ENCODE peak calls at places on chromosomes 7 and 10, in six cellular contexts. One of them, this sample, is unnamed.

GRCh38 chr7:30594055-30594539 is 581 bp upstream of the GARS1 start:
- DNase-seq in small intestine: peak; percentile 67
- DNase-seq in fibroblast of lung: peak; percentile 38
- DNase-seq in breast epithelium: no peak
- DNase-seq in left lung: no peak
- DNase-seq in upper lobe of right lung: peak; percentile 69
- DNase-seq in this sample: no peak

GRCh38 chr10:24428410-24428782 is 219.5 kb downstream of the KIAA1217 start:
- DNase-seq in small intestine: no peak
- DNase-seq in fibroblast of lung: peak; percentile 81
- DNase-seq in breast epithelium: no peak
- DNase-seq in left lung: no peak
- DNase-seq in upper lobe of right lung: no peak
- DNase-seq in this sample: no peak

GRCh38 chr10:15329437-15329836 is 41.7 kb downstream of the FAM171A1 start:
- DNase-seq in small intestine: no peak
- DNase-seq in fibroblast of lung: no peak
- DNase-seq in breast epithelium: no peak
- DNase-seq in left lung: no peak
- DNase-seq in upper lobe of right lung: no peak
- DNase-seq in this sample: no peak

GRCh38 chr7:30853576-30853975 is 58.1 kb upstream of the AQP1 start:
- DNase-seq in small intestine: no peak
- DNase-seq in fibroblast of lung: no peak
- DNase-seq in breast epithelium: no peak
- DNase-seq in left lung: no peak
- DNase-seq in upper lobe of right lung: no peak
- DNase-seq in this sample: no peak

GRCh38 chr7:149595541-149595940 is 97.9 kb upstream of the ZNF746 start:
- DNase-seq in small intestine: no peak
- DNase-seq in fibroblast of lung: no peak
- DNase-seq in breast epithelium: no peak
- DNase-seq in left lung: no peak
- DNase-seq in upper lobe of right lung: no peak
- DNase-seq in this sample: no peak

GRCh38 chr7:131238260-131238940 is 89.3 kb upstream of the MKLN1 start:
- DNase-seq in small intestine: peak; percentile 73
- DNase-seq in fibroblast of lung: peak; percentile 78
- DNase-seq in breast epithelium: no peak
- DNase-seq in left lung: no peak
- DNase-seq in upper lobe of right lung: no peak
- DNase-seq in this sample: no peak

GRCh38 chr7:28409716-28410627 is 2.3 kb upstream of the CREB5 start:
- DNase-seq in small intestine: no peak
- DNase-seq in fibroblast of lung: peak; percentile 51
- DNase-seq in breast epithelium: peak; percentile 55
- DNase-seq in left lung: peak; percentile 79
- DNase-seq in upper lobe of right lung: peak; percentile 64
- DNase-seq in this sample: no peak

GRCh38 chr7:157500171-157500960 is 163.6 kb downstream of the DNAJB6 start:
- DNase-seq in small intestine: no peak
- DNase-seq in fibroblast of lung: no peak
- DNase-seq in breast epithelium: no peak
- DNase-seq in left lung: no peak
- DNase-seq in upper lobe of right lung: peak; percentile 57
- DNase-seq in this sample: no peak

GRCh38 chr10:63268139-63268797 is 135.1 kb downstream of the NRBF2 start:
- DNase-seq in small intestine: no peak
- DNase-seq in fibroblast of lung: peak; percentile 41
- DNase-seq in breast epithelium: no peak
- DNase-seq in left lung: no peak
- DNase-seq in upper lobe of right lung: no peak
- DNase-seq in this sample: no peak

GRCh38 chr10:86553213-86553612 is 31.6 kb upstream of the WAPL start:
- DNase-seq in small intestine: no peak
- DNase-seq in fibroblast of lung: peak; percentile 6
- DNase-seq in breast epithelium: no peak
- DNase-seq in left lung: no peak
- DNase-seq in upper lobe of right lung: no peak
- DNase-seq in this sample: no peak

GRCh38 chr10:24468281-24468751 is 255.4 kb downstream of the ARHGAP21 start:
- DNase-seq in small intestine: no peak
- DNase-seq in fibroblast of lung: peak; percentile 58
- DNase-seq in breast epithelium: no peak
- DNase-seq in left lung: no peak
- DNase-seq in upper lobe of right lung: no peak
- DNase-seq in this sample: no peak

GRCh38 chr10:128178319-128178937 is 52.2 kb upstream of the MKI67 start:
- DNase-seq in small intestine: peak; percentile 35
- DNase-seq in fibroblast of lung: peak; percentile 4
- DNase-seq in breast epithelium: no peak
- DNase-seq in left lung: no peak
- DNase-seq in upper lobe of right lung: no peak
- DNase-seq in this sample: no peak

GRCh38 chr10:88385601-88386203 is 197.4 kb downstream of the RNLS start:
- DNase-seq in small intestine: peak; percentile 98
- DNase-seq in fibroblast of lung: peak; percentile 12
- DNase-seq in breast epithelium: peak; percentile 52
- DNase-seq in left lung: peak; percentile 84
- DNase-seq in upper lobe of right lung: peak; percentile 80
- DNase-seq in this sample: no peak

GRCh38 chr10:88382699-88383098 is 200.4 kb downstream of the RNLS start:
- DNase-seq in small intestine: no peak
- DNase-seq in fibroblast of lung: no peak
- DNase-seq in breast epithelium: no peak
- DNase-seq in left lung: no peak
- DNase-seq in upper lobe of right lung: no peak
- DNase-seq in this sample: no peak

GRCh38 chr10:88389456-88389855 is 193.7 kb downstream of the RNLS start:
- DNase-seq in small intestine: peak; percentile 72
- DNase-seq in fibroblast of lung: peak; percentile 45
- DNase-seq in breast epithelium: no peak
- DNase-seq in left lung: no peak
- DNase-seq in upper lobe of right lung: no peak
- DNase-seq in this sample: no peak

GRCh38 chr10:88386878-88387773 is 196.0 kb downstream of the RNLS start:
- DNase-seq in small intestine: peak; percentile 63
- DNase-seq in fibroblast of lung: peak; percentile 94
- DNase-seq in breast epithelium: no peak
- DNase-seq in left lung: no peak
- DNase-seq in upper lobe of right lung: no peak
- DNase-seq in this sample: no peak

GRCh38 chr10:88386204-88386877 is 196.8 kb downstream of the RNLS start:
- DNase-seq in small intestine: peak; percentile 81
- DNase-seq in fibroblast of lung: no peak
- DNase-seq in breast epithelium: no peak
- DNase-seq in left lung: no peak
- DNase-seq in upper lobe of right lung: no peak
- DNase-seq in this sample: no peak
- H3K4me3 ChIP-seq in small intestine: no peak overlapping the region
- H3K4me3 ChIP-seq in fibroblast of lung: peak overlapping the region; percentile 3
- H3K4me3 ChIP-seq in breast epithelium: no peak overlapping the region
- H3K4me3 ChIP-seq in left lung: no peak overlapping the region
- H3K4me3 ChIP-seq in upper lobe of right lung: peak overlapping the region; percentile 21
- H3K4me3 ChIP-seq in this sample: peak overlapping the region; percentile 67

DNA sequence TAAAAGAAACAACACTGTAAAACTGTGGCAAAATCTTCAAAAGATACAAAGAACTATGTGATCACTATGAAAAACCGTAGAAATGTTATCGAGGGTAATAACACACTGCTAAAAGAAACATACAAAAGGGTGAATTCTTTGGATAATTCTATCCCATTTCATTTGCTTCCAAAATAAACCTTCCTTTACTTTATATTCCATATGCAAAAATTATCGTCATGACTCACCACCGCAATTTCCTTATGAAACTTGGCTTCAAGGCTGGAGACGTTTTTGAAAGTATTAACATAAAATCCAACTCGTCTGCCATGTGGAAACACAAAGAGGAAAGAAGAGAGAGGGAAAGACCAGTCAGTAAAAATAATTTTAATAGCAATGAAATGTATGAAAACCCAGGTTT is 165.2 kb downstream of the AMPH start:
- DNase-seq in small intestine: no peak
- DNase-seq in fibroblast of lung: peak; percentile 28
- DNase-seq in breast epithelium: no peak
- DNase-seq in left lung: no peak
- DNase-seq in upper lobe of right lung: no peak
- DNase-seq in this sample: no peak
- H3K27me3 ChIP-seq in small intestine: no peaks in the 10 kb centered on the region
- H3K27me3 ChIP-seq in fibroblast of lung: no peaks in the 10 kb centered on the region
- H3K27me3 ChIP-seq in breast epithelium: no peaks in the 10 kb centered on the region
- H3K27me3 ChIP-seq in left lung: no peaks in the 10 kb centered on the region
- H3K27me3 ChIP-seq in upper lobe of right lung: no peaks in the 10 kb centered on the region
- H3K27me3 ChIP-seq in this sample: no peaks in the 10 kb centered on the region

GRCh38 chr10:11263767-11264166 is 246.1 kb downstream of the CELF2 start:
- DNase-seq in small intestine: no peak
- DNase-seq in fibroblast of lung: no peak
- DNase-seq in breast epithelium: no peak
- DNase-seq in left lung: no peak
- DNase-seq in upper lobe of right lung: no peak
- DNase-seq in this sample: no peak
- H3K4me1 ChIP-seq in small intestine: no peaks in the 10 kb centered on the region
- H3K4me1 ChIP-seq in fibroblast of lung: no peaks in the 10 kb centered on the region
- H3K4me1 ChIP-seq in breast epithelium: no peaks in the 10 kb centered on the region
- H3K4me1 ChIP-seq in left lung: no peaks in the 10 kb centered on the region
- H3K4me1 ChIP-seq in upper lobe of right lung: no peaks in the 10 kb centered on the region
- H3K4me1 ChIP-seq in this sample: peaks cover 2% of the 10 kb centered on the region

DNA sequence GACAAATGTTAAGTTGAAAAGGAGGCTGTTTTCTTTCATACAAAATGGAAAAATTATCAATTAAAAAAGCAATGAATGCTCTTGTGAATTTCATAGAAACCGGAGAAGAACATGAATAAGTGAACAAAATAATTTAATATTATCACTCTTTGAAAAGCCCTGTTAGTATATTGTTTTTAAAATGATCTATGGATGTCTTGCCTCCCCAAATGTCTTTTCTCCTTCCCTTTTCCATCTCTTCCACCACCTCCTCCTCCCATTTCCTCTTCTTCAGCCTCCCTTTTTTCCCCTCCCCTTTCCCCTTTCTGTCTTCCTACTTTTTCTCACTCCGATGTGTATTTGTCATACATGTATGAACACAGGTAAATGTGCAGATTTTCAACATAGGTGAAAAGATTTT is 234.7 kb downstream of the MALRD1 start:
- DNase-seq in small intestine: no peak
- DNase-seq in fibroblast of lung: no peak
- DNase-seq in breast epithelium: no peak
- DNase-seq in left lung: no peak
- DNase-seq in upper lobe of right lung: no peak
- DNase-seq in this sample: no peak
- H3K4me3 ChIP-seq in small intestine: no peak overlapping the region
- H3K4me3 ChIP-seq in fibroblast of lung: no peak overlapping the region
- H3K4me3 ChIP-seq in breast epithelium: no peak overlapping the region
- H3K4me3 ChIP-seq in left lung: no peak overlapping the region
- H3K4me3 ChIP-seq in upper lobe of right lung: no peak overlapping the region
- H3K4me3 ChIP-seq in this sample: no peak overlapping the region

DNA sequence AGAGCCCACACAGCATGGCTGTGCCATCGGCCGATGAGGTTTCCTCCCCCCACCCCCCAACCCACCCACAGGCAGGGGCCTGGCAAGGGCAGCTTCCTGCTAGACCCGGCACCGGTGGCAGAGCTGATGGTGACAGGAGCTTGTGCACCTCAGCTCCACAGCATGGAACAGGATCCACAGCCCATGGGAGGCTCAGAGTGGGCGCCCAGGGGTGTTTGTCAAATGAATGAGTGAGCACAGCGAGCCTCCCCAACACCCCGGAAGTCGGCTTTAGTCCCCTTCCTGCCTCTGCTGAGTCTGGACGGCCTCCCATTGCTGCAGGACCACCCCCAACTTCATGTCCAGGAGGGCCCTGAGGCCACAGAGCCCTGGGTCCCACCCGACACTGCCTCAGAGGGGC is 68.9 kb downstream of the PDGFA start:
- DNase-seq in small intestine: no peak
- DNase-seq in fibroblast of lung: no peak
- DNase-seq in breast epithelium: no peak
- DNase-seq in left lung: peak; percentile 55
- DNase-seq in upper lobe of right lung: no peak
- DNase-seq in this sample: no peak
- H3K27me3 ChIP-seq in small intestine: no peaks in the 10 kb centered on the region
- H3K27me3 ChIP-seq in fibroblast of lung: peaks cover 7% of the 10 kb centered on the region
- H3K27me3 ChIP-seq in breast epithelium: peaks cover 13% of the 10 kb centered on the region
- H3K27me3 ChIP-seq in left lung: peaks cover 63% of the 10 kb centered on the region
- H3K27me3 ChIP-seq in upper lobe of right lung: peaks cover 16% of the 10 kb centered on the region
- H3K27me3 ChIP-seq in this sample: peaks cover 4% of the 10 kb centered on the region

GRCh38 chr7:37408885-37409248 is 39.8 kb downstream of the ELMO1 start:
- DNase-seq in small intestine: no peak
- DNase-seq in fibroblast of lung: no peak
- DNase-seq in breast epithelium: no peak
- DNase-seq in left lung: no peak
- DNase-seq in upper lobe of right lung: no peak
- DNase-seq in this sample: no peak

GRCh38 chr7:37409456-37409855 is 39.2 kb downstream of the ELMO1 start:
- DNase-seq in small intestine: no peak
- DNase-seq in fibroblast of lung: no peak
- DNase-seq in breast epithelium: no peak
- DNase-seq in left lung: no peak
- DNase-seq in upper lobe of right lung: no peak
- DNase-seq in this sample: no peak

GRCh38 chr7:37405603-37406122 is 43.0 kb downstream of the ELMO1 start:
- DNase-seq in small intestine: no peak
- DNase-seq in fibroblast of lung: no peak
- DNase-seq in breast epithelium: no peak
- DNase-seq in left lung: no peak
- DNase-seq in upper lobe of right lung: no peak
- DNase-seq in this sample: no peak

GRCh38 chr7:37410305-37411209 is 38.1 kb downstream of the ELMO1 start:
- DNase-seq in small intestine: no peak
- DNase-seq in fibroblast of lung: no peak
- DNase-seq in breast epithelium: no peak
- DNase-seq in left lung: no peak
- DNase-seq in upper lobe of right lung: no peak
- DNase-seq in this sample: no peak

GRCh38 chr7:37408241-37408884 is 40.3 kb downstream of the ELMO1 start:
- DNase-seq in small intestine: no peak
- DNase-seq in fibroblast of lung: no peak
- DNase-seq in breast epithelium: no peak
- DNase-seq in left lung: no peak
- DNase-seq in upper lobe of right lung: no peak
- DNase-seq in this sample: no peak
- H3K4me1 ChIP-seq in small intestine: no peaks in the 10 kb centered on the region
- H3K4me1 ChIP-seq in fibroblast of lung: no peaks in the 10 kb centered on the region
- H3K4me1 ChIP-seq in breast epithelium: peaks cover 5% of the 10 kb centered on the region
- H3K4me1 ChIP-seq in left lung: peaks cover 13% of the 10 kb centered on the region
- H3K4me1 ChIP-seq in upper lobe of right lung: peaks cover 41% of the 10 kb centered on the region
- H3K4me1 ChIP-seq in this sample: no peaks in the 10 kb centered on the region

GRCh38 chr7:143882611-143883078 is 19.3 kb downstream of the TCAF1 start:
- DNase-seq in small intestine: peak; percentile 35
- DNase-seq in fibroblast of lung: peak; percentile 73
- DNase-seq in breast epithelium: peak; percentile 65
- DNase-seq in left lung: peak; percentile 81
- DNase-seq in upper lobe of right lung: peak; percentile 72
- DNase-seq in this sample: no peak
- H3K4me3 ChIP-seq in small intestine: peak overlapping the region; percentile 40
- H3K4me3 ChIP-seq in fibroblast of lung: peak overlapping the region; percentile 81
- H3K4me3 ChIP-seq in breast epithelium: peak overlapping the region; percentile 62
- H3K4me3 ChIP-seq in left lung: peak overlapping the region; percentile 48
- H3K4me3 ChIP-seq in upper lobe of right lung: peak overlapping the region; percentile 52
- H3K4me3 ChIP-seq in this sample: peak overlapping the region; percentile 70

DNA sequence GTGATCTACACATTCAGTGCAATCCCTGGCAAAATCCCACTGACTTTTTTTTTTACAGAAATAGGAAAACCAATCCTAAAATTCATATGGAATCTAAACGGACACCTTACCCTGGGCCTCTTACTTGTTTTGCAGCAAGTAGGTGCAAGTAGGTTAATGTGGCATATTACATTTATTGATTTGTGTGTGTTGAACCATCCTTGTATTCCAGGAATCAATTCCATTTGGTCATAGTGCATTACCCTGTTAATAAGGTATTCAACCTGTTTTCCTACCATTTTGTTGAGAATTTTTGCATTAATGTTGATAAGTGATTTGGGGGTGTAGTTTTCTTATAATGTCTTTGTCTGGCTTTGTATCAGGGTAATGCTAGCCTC is 13.6 kb upstream of the FKBP9 start:
- DNase-seq in small intestine: no peak
- DNase-seq in fibroblast of lung: no peak
- DNase-seq in breast epithelium: no peak
- DNase-seq in left lung: no peak
- DNase-seq in upper lobe of right lung: no peak
- DNase-seq in this sample: no peak
- H3K27me3 ChIP-seq in small intestine: no peaks in the 10 kb centered on the region
- H3K27me3 ChIP-seq in fibroblast of lung: no peaks in the 10 kb centered on the region
- H3K27me3 ChIP-seq in breast epithelium: no peaks in the 10 kb centered on the region
- H3K27me3 ChIP-seq in left lung: no peaks in the 10 kb centered on the region
- H3K27me3 ChIP-seq in upper lobe of right lung: no peaks in the 10 kb centered on the region
- H3K27me3 ChIP-seq in this sample: no peaks in the 10 kb centered on the region

This sample was measured in thoracic aorta.